ENCODE peak calls at places on chromosomes 12 and 14, in eight cellular contexts. T, X, Y, B, Q, M, H and S are unnamed samples.

GRCh38 chr14:50791201-50791600 is 39.8 kb downstream of the NIN start:
- DNase-seq in T (no peak), X (no peak), Y (no peak), B (no peak), Q (no peak), M (no peak), H (no peak), S (no peak)

GRCh38 chr12:67034110-67034879 is 234.9 kb upstream of the CAND1 start:
- DNase-seq in T (no peak), X (no peak), Y (no peak), B (no peak), Q (no peak), M (no peak), H (no peak), S (no peak)

GRCh38 chr12:96907681-96908163 is 665 bp downstream of the NEDD1 start:
- DNase-seq in T (peak), X (peak), Y (no peak), B (no peak), Q (peak), M (no peak), H (no peak), S (peak)

GRCh38 chr14:26735811-26736210 is 138.0 kb upstream of the NOVA1 start:
- DNase-seq in T (no peak), X (no peak), Y (no peak), B (no peak), Q (no peak), M (no peak), H (no peak), S (no peak)

GRCh38 chr12:104526320-104526719 is 69.6 kb downstream of the CHST11 start:
- DNase-seq in T (no peak), X (no peak), Y (no peak), B (no peak), Q (no peak), M (no peak), H (no peak), S (peak)

GRCh38 chr14:49686425-49686824 is 1.6 kb downstream of the POLE2 start:
- DNase-seq in T (no peak), X (no peak), Y (no peak), B (no peak), Q (no peak), M (no peak), H (no peak), S (no peak)

GRCh38 chr12:62640910-62641448 is 174.4 kb downstream of the MON2 start:
- DNase-seq in T (no peak), X (peak), Y (no peak), B (no peak), Q (no peak), M (no peak), H (no peak), S (no peak)

GRCh38 chr12:94609917-94610443 is 40.4 kb downstream of the TMCC3 start:
- DNase-seq in T (no peak), X (no peak), Y (no peak), B (no peak), Q (no peak), M (no peak), H (no peak), S (no peak)

GRCh38 chr14:83559721-83560120 is 1970.2 kb upstream of the FLRT2 start:
- DNase-seq in T (no peak), X (no peak), Y (no peak), B (no peak), Q (no peak), M (no peak), H (no peak), S (no peak)

GRCh38 chr12:49552425-49552824 is 13.6 kb downstream of the KCNH3 start:
- DNase-seq in T (no peak), X (no peak), Y (no peak), B (no peak), Q (no peak), M (no peak), H (no peak), S (no peak)

GRCh38 chr12:113241191-113242017 is 20.1 kb downstream of the TPCN1 start:
- DNase-seq in T (peak), X (no peak), Y (peak), B (no peak), Q (peak), M (peak), H (no peak), S (no peak)

GRCh38 chr14:24196071-24197061 is 1.1 kb upstream of the TM9SF1 start:
- DNase-seq in T (peak), X (no peak), Y (no peak), B (no peak), Q (no peak), M (no peak), H (no peak), S (no peak)

GRCh38 chr12:18008642-18009041 is 81.4 kb downstream of the RERGL start:
- DNase-seq in T (no peak), X (no peak), Y (no peak), B (no peak), Q (no peak), M (no peak), H (no peak), S (no peak)

GRCh38 chr12:52496590-52497071 is 3.6 kb upstream of the KRT6A start:
- DNase-seq in T (no peak), X (no peak), Y (no peak), B (peak), Q (no peak), M (no peak), H (no peak), S (no peak)

GRCh38 chr12:120343692-120344091 is 16.1 kb upstream of the PLA2G1B start:
- DNase-seq in T (no peak), X (no peak), Y (no peak), B (no peak), Q (no peak), M (no peak), H (no peak), S (no peak)

GRCh38 chr14:49512147-49512551 is 74.0 kb downstream of the RPS29 start:
- DNase-seq in T (no peak), X (no peak), Y (peak), B (peak), Q (no peak), M (no peak), H (no peak), S (no peak)

GRCh38 chr14:31090872-31091764 is 64.9 kb upstream of the STRN3 start:
- DNase-seq in T (peak), X (no peak), Y (peak), B (no peak), Q (peak), M (no peak), H (no peak), S (no peak)

GRCh38 chr14:85532981-85533820 is 3.3 kb downstream of the FLRT2 start:
- DNase-seq in T (no peak), X (no peak), Y (no peak), B (no peak), Q (no peak), M (peak), H (peak), S (peak)

GRCh38 chr14:76698191-76698590 is 63.1 kb upstream of the VASH1 start:
- DNase-seq in T (no peak), X (no peak), Y (no peak), B (no peak), Q (no peak), M (no peak), H (no peak), S (no peak)

GRCh38 chr14:36661506-36662257 is at the start of gene PAX9:
- DNase-seq in T (peak), X (peak), Y (peak), B (peak), Q (peak), M (peak), H (no peak), S (peak)

GRCh38 chr14:32728957-32729356 is 209.7 kb upstream of the NPAS3 start:
- DNase-seq in T (no peak), X (no peak), Y (no peak), B (no peak), Q (no peak), M (no peak), H (no peak), S (no peak)

GRCh38 chr14:77508249-77508648 is 9.6 kb upstream of the ISM2 start:
- DNase-seq in T (no peak), X (no peak), Y (peak), B (no peak), Q (no peak), M (no peak), H (no peak), S (no peak)

GRCh38 chr12:69732088-69732487 is 6.6 kb upstream of the RAB3IP start:
- DNase-seq in T (no peak), X (no peak), Y (no peak), B (no peak), Q (no peak), M (no peak), H (no peak), S (no peak)

GRCh38 chr14:32762886-32763285 is 175.8 kb upstream of the NPAS3 start:
- DNase-seq in T (no peak), X (no peak), Y (no peak), B (no peak), Q (no peak), M (no peak), H (no peak), S (no peak)

GRCh38 chr12:52802442-52802841 is 6.5 kb upstream of the KRT3 start:
- DNase-seq in T (no peak), X (no peak), Y (no peak), B (no peak), Q (no peak), M (no peak), H (peak), S (no peak)

GRCh38 chr14:91356218-91356763 is 61.3 kb downstream of the CCDC88C start:
- DNase-seq in T (no peak), X (no peak), Y (no peak), B (no peak), Q (no peak), M (no peak), H (peak), S (peak)

GRCh38 chr14:60133487-60133886 is 31.7 kb downstream of the DHRS7 start:
- DNase-seq in T (no peak), X (no peak), Y (no peak), B (no peak), Q (no peak), M (no peak), H (no peak), S (no peak)

GRCh38 chr12:118357327-118358007 is 15.2 kb downstream of the TAOK3 start:
- DNase-seq in T (peak), X (peak), Y (no peak), B (peak), Q (peak), M (no peak), H (no peak), S (no peak)
- TF ChIP-seq CTCF in T (peak), X (peak), Y (no peak), B (no peak), Q (no peak), M (no peak), H (no peak), S (no peak)

GRCh38 chr14:102805941-102806340 is 28.7 kb downstream of the TRAF3 start:
- DNase-seq in T (no peak), X (no peak), Y (no peak), B (no peak), Q (no peak), M (no peak), H (no peak), S (no peak)
- TF ChIP-seq CTCF in T (no peak), X (peak), Y (no peak), B (peak), Q (no peak), M (no peak), H (no peak), S (no peak)

GRCh38 chr12:6382371-6382770 is 1.6 kb upstream of the LTBR start:
- DNase-seq in T (no peak), X (no peak), Y (no peak), B (no peak), Q (no peak), M (no peak), H (no peak), S (no peak)

GRCh38 chr12:6384499-6385436 is 806 bp downstream of the LTBR start:
- DNase-seq in T (no peak), X (no peak), Y (no peak), B (no peak), Q (peak), M (no peak), H (peak), S (no peak)

GRCh38 chr12:6386522-6386921 is 2.6 kb downstream of the LTBR start:
- DNase-seq in T (no peak), X (no peak), Y (no peak), B (no peak), Q (no peak), M (no peak), H (no peak), S (no peak)

GRCh38 chr12:6386038-6386437 is 2.1 kb downstream of the LTBR start:
- DNase-seq in T (no peak), X (no peak), Y (no peak), B (no peak), Q (no peak), M (no peak), H (no peak), S (no peak)

DNA sequence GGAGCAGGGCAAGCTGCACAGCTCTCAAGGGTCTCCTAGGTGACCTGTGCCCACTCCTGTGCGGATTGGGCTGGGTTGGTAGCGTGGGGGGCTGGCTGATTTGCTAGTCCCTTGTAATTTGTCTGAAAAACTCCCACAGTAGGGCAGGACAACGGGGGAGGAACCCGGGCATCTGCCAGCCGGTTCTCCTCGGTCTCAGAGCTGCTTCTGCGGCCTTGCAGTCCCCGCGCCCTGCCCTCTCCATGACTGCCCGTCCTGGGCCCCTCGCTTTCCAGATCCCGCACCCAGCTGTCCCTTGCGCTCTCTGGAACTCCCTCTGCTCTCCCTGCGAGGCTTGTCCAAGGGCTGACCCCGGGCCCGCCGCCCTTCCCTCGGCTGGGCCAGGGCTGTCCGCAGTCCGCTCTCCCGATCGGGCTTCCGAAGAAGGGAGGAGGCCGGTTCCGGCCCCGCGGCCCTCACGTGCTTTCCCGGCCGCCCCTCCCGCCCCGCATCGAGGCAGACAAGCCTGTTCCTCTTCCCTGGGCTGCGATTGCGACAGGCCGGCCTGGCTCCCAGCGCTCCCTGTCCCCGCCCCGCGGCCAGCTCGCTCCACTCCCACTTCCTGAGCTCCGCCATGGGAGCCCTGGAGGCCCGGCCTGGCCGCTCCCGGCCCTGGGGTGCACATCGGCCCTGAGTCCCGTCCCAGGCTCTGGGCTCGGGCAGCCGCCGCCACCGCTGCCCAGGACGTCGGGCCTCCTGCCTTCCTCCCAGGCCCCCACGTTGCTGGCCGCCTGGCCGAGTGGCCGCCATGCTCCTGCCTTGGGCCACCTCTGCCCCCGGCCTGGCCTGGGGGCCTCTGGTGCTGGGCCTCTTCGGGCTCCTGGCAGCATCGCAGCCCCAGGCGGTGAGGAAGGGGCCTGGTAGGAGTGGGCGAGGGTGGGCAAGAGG is at the start of gene LTBR:
- DNase-seq in T (peak), X (no peak), Y (peak), B (no peak), Q (peak), M (peak), H (peak), S (peak)
- TF ChIP-seq CTCF in T (no peak), X (no peak), Y (no peak), B (no peak), Q (no peak), M (peak), H (peak), S (no peak)

GRCh38 chr12:116609715-116610114 is 50.5 kb downstream of the MAP1LC3B2 start:
- DNase-seq in T (peak), X (peak), Y (no peak), B (no peak), Q (no peak), M (no peak), H (no peak), S (peak)
- TF ChIP-seq CTCF in T (no peak), X (peak), Y (peak), B (peak), Q (no peak), M (no peak), H (peak), S (peak)